ENCODE peak calls at places on chromosome 11, in eight cellular contexts. B, P, U, N, M, X, L and Y are unnamed samples.
A peak's percentile ranks its signal among the peaks of the same experiment; 100 is the strongest.

GRCh38 chr11:47997063-47998053 is 17.0 kb downstream of the PTPRJ start:
- DNase-seq in B (no peak), M (no peak), P (no peak), U (no peak), N (no peak), L (no peak), X (no peak), Y (no peak)

GRCh38 chr11:35980646-35981402 is 37.0 kb downstream of the LDLRAD3 start:
- DNase-seq in N (no peak), B (no peak), P (no peak), X (no peak), U (no peak), M (no peak), L (peak; percentile 35), Y (no peak)

GRCh38 chr11:9565822-9566560 is 7.5 kb upstream of the WEE1 start:
- DNase-seq in P (no peak), U (no peak), B (no peak), M (peak; percentile 79), L (peak; percentile 100), N (no peak), X (no peak), Y (no peak)

GRCh38 chr11:1148752-1149180 is 9.0 kb upstream of the MUC5AC start:
- DNase-seq in X (no peak), M (no peak), P (no peak), N (no peak), B (no peak), L (no peak), U (no peak), Y (no peak)

GRCh38 chr11:122709042-122709760 is 53.7 kb downstream of the UBASH3B start:
- DNase-seq in M (no peak), L (no peak), B (no peak), X (no peak), N (no peak), U (no peak), P (no peak), Y (no peak)

GRCh38 chr11:78216021-78216420 is 27.3 kb downstream of the USP35 start:
- DNase-seq in N (no peak), M (no peak), U (no peak), L (no peak), P (no peak), X (no peak), B (no peak), Y (no peak)

GRCh38 chr11:90997241-90997640 is 774.4 kb upstream of the CHORDC1 start:
- DNase-seq in P (no peak), M (no peak), B (no peak), U (no peak), L (no peak), X (no peak), N (no peak), Y (no peak)

GRCh38 chr11:116731097-116731761 is 41.6 kb downstream of the BUD13 start:
- DNase-seq in M (no peak), L (no peak), U (no peak), N (no peak), X (no peak), B (no peak), P (no peak), Y (peak; percentile 71)

GRCh38 chr11:17414992-17415391 is 26.5 kb upstream of the KCNJ11 start:
- DNase-seq in B (no peak), P (no peak), X (no peak), N (no peak), U (no peak), L (no peak), M (no peak), Y (no peak)

GRCh38 chr11:4647795-4648194 is 4.0 kb downstream of the OR51E1 start:
- DNase-seq in X (no peak), U (no peak), B (no peak), P (no peak), N (no peak), L (no peak), M (no peak), Y (no peak)

GRCh38 chr11:65663634-65664200 is 1.0 kb upstream of the RELA start:
- DNase-seq in M (no peak), P (no peak), B (no peak), U (no peak), N (no peak), L (peak; percentile 51), X (no peak), Y (peak; percentile 64)

GRCh38 chr11:60899021-60899936 is 7.1 kb downstream of the PRPF19 start:
- DNase-seq in P (no peak), L (peak; percentile 79), N (peak; percentile 49), M (peak; percentile 48), U (no peak), B (no peak), X (no peak), Y (peak; percentile 52)